ENCODE peak calls at places on chromosomes 4 and X, in five cellular contexts. X is activated CD4-positive, alpha-beta T cell treated with anti-CD3 and anti-CD28 coated beads for 4 hours; W is activated naive CD4-positive, alpha-beta T cell; B is T-helper 1 cell; Q is AG08396. D is an unnamed sample.

GRCh38 chr4:105998210-105998609 is 102.9 kb downstream of the NPNT start:
- DNase-seq in B (no peak), W (no peak), X (no peak), Q (no peak), D (no peak)

GRCh38 chrX:108735087-108735679 is 1.2 kb downstream of the IRS4 start:
- DNase-seq in Q (no peak), B (no peak), W (no peak), X (no peak), D (no peak)

GRCh38 chrX:39688576-39689373 is 409.0 kb downstream of the BCOR start:
- DNase-seq in X (peak; percentile 4), Q (peak; percentile 64), W (no peak), B (no peak), D (no peak)

GRCh38 chrX:155819966-155820491 is 61.1 kb upstream of the VAMP7 start:
- DNase-seq in X (peak; percentile 34), Q (peak; percentile 47), B (peak; percentile 18), W (peak; percentile 3), D (peak; percentile 43)

GRCh38 chr4:107561481-107561880 is 158.6 kb downstream of the PAPSS1 start:
- DNase-seq in X (no peak), W (no peak), B (no peak), Q (no peak), D (no peak)

GRCh38 chr4:21915761-21916160 is 32.8 kb downstream of the KCNIP4 start:
- DNase-seq in B (no peak), Q (no peak), X (no peak), W (no peak), D (no peak)

GRCh38 chr4:75705198-75705712 is 19.1 kb upstream of the USO1 start:
- DNase-seq in W (no peak), Q (no peak), X (no peak), B (no peak), D (no peak)

GRCh38 chrX:98203800-98204199 is 1320.1 kb downstream of the RPA4 start:
- DNase-seq in W (no peak), Q (no peak), B (no peak), X (no peak), D (no peak)

GRCh38 chr4:99784836-99785235 is 31.8 kb upstream of the DAPP1 start:
- DNase-seq in X (no peak), Q (no peak), W (no peak), B (no peak), D (no peak)

GRCh38 chr4:2416564-2417195 is 1.8 kb downstream of the ZFYVE28 start:
- DNase-seq in B (no peak), W (no peak), Q (peak; percentile 44), X (peak; percentile 18), D (no peak)

GRCh38 chr4:123017636-123018390 is 95.4 kb upstream of the NUDT6 start:
- DNase-seq in W (no peak), B (no peak), X (no peak), Q (peak; percentile 58), D (peak; percentile 41)

GRCh38 chr4:184120549-184121127 is 97.0 kb downstream of the ENPP6 start:
- DNase-seq in Q (no peak), W (no peak), B (no peak), X (no peak), D (no peak)